ENCODE peak calls at places on chromosome 15, in six cellular contexts. M is GM12891, I is H54, S is body of pancreas, X is A549, Q is IMR-90. Y is an unnamed sample.

GRCh38 chr15:28897861-28898608 is 12.3 kb downstream of the APBA2 start:
- DNase-seq in M (no peak), I (no peak), S (no peak), X (no peak), Q (no peak), Y (no peak)

GRCh38 chr15:92051726-92052125 is 198.2 kb downstream of the SLCO3A1 start:
- DNase-seq in M (no peak), I (no peak), S (no peak), X (no peak), Q (no peak), Y (no peak)

GRCh38 chr15:57310876-57311275 is 65.4 kb upstream of the CGNL1 start:
- DNase-seq in M (no peak), I (no peak), S (no peak), X (no peak), Q (no peak), Y (no peak)

GRCh38 chr15:58447244-58448010 is 15.6 kb downstream of the LIPC start:
- DNase-seq in M (no peak), I (no peak), S (no peak), X (no peak), Q (peak), Y (no peak)

GRCh38 chr15:52230073-52230472 is 38.9 kb upstream of the GNB5 start:
- DNase-seq in M (no peak), I (no peak), S (no peak), X (no peak), Q (no peak), Y (no peak)

GRCh38 chr15:64779630-64780029 is 4.2 kb upstream of the RBPMS2 start:
- DNase-seq in M (no peak), I (no peak), S (no peak), X (no peak), Q (no peak), Y (no peak)

GRCh38 chr15:72855791-72856190 is 72.2 kb upstream of the ADPGK start:
- DNase-seq in M (no peak), I (no peak), S (no peak), X (no peak), Q (no peak), Y (no peak)

GRCh38 chr15:75452968-75453702 is 1.6 kb upstream of the SIN3A start:
- DNase-seq in M (no peak), I (no peak), S (peak), X (peak), Q (no peak), Y (peak)

GRCh38 chr15:75929799-75930565 is 26.3 kb downstream of the FBXO22 start:
- DNase-seq in M (no peak), I (no peak), S (no peak), X (no peak), Q (no peak), Y (no peak)

GRCh38 chr15:96049323-96049722 is 281.2 kb upstream of the NR2F2 start:
- DNase-seq in M (no peak), I (no peak), S (no peak), X (no peak), Q (no peak), Y (no peak)

GRCh38 chr15:38589502-38589901 is 24.9 kb upstream of the RASGRP1 start:
- DNase-seq in M (no peak), I (peak), S (no peak), X (peak), Q (peak), Y (no peak)

GRCh38 chr15:68205949-68206539 is 912 bp upstream of the CALML4 start:
- DNase-seq in M (no peak), I (no peak), S (no peak), X (no peak), Q (no peak), Y (peak)

GRCh38 chr15:38895326-38896282 is 331.0 kb upstream of the RASGRP1 start:
- DNase-seq in M (no peak), I (no peak), S (no peak), X (no peak), Q (peak), Y (no peak)

GRCh38 chr15:65524226-65524625 is 6.0 kb upstream of the HACD3 start:
- DNase-seq in M (no peak), I (no peak), S (no peak), X (no peak), Q (no peak), Y (no peak)

GRCh38 chr15:35329521-35329921 is 216.4 kb downstream of the DPH6 start:
- DNase-seq in M (no peak), I (no peak), S (no peak), X (no peak), Q (peak), Y (no peak)

GRCh38 chr15:60972866-60973265 is 256.2 kb downstream of the RORA start:
- DNase-seq in M (no peak), I (no peak), S (no peak), X (no peak), Q (peak), Y (no peak)

GRCh38 chr15:94059188-94059587 is 172.2 kb upstream of the MCTP2 start:
- DNase-seq in M (no peak), I (no peak), S (no peak), X (no peak), Q (no peak), Y (no peak)

DNA sequence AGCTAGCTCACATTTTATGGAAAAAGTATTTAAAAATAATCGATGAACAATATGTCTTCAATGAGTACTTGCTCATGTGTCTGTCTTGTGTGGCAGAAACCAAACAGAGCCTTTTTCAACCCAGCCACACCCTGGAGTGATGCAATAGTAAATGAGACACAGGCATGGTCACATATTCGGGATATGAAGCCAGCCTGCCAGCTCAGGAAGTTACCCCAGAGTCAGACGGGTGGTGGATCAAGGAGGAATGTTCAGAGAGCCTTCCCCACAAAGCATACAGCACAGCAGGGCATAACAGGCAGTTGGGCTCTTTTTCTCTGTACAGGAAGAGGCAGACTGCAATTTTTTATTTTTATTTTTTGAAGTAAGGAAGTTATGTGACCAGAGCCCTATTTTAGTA is 27.3 kb downstream of the LARP6 start:
- DNase-seq in M (no peak), I (peak), S (peak), X (peak), Q (peak), Y (no peak)
- TF ChIP-seq POLR2A in M (no peak), I (no peak), S (no peak), X (no peak), Q (no peak), Y (no peak)

DNA sequence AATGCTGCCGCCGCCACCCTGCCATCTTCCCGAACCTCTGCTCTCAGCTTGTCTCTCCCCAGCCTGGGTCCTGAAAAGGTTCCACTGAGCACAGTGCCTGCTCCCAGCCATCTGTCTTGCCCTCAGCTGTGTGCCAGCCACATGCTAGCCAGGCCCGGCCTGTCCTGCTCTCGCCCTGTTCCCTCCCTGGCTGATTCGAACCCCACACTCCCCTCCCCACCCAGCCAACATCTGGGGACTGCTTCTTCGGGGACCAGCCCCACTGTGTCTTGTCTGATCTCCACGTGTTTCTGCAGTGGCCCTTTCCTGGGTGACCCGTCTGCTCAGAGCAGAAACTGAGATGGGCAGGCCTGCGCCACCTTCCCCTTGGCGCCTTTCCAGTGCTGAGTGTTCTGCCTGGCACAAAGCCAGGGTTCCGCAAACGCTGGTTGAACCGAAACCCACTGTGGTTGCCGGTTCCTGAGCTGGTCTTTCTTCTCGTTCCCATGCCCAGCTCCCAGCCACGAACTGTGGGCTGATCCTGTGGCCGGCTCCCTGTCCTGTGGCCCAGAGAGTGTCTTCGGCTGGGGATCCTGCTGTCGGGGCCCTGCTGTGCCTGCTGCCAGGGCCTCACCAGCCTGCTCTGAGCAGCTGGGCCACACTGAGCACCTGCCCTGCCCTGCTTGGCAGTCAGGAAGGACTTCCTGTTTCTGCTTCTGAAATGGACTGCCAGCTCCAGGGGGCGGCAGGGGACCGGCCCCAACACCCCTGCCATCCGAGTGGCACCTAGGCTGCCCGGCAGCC is 62.7 kb upstream of the KLF13 start:
- DNase-seq in M (no peak), I (no peak), S (peak), X (no peak), Q (no peak), Y (peak)
- TF ChIP-seq POLR2A in M (no peak), I (no peak), S (no peak), X (no peak), Q (no peak), Y (no peak)

GRCh38 chr15:101031203-101031602 is 112.0 kb downstream of the LRRK1 start:
- DNase-seq in M (no peak), I (no peak), S (no peak), X (no peak), Q (peak), Y (no peak)
- TF ChIP-seq POLR2A in M (no peak), I (no peak), S (no peak), X (no peak), Q (no peak), Y (no peak)

GRCh38 chr15:27675571-27675970 is 423.5 kb downstream of the OCA2 start:
- DNase-seq in M (no peak), I (no peak), S (no peak), X (no peak), Q (no peak), Y (no peak)

GRCh38 chr15:27673766-27674445 is 425.2 kb downstream of the OCA2 start:
- DNase-seq in M (no peak), I (no peak), S (no peak), X (no peak), Q (no peak), Y (no peak)

GRCh38 chr15:27672537-27672936 is 426.6 kb downstream of the OCA2 start:
- DNase-seq in M (no peak), I (no peak), S (no peak), X (no peak), Q (no peak), Y (no peak)

GRCh38 chr15:27676647-27677046 is 422.5 kb downstream of the OCA2 start:
- DNase-seq in M (no peak), I (no peak), S (no peak), X (no peak), Q (no peak), Y (no peak)

DNA sequence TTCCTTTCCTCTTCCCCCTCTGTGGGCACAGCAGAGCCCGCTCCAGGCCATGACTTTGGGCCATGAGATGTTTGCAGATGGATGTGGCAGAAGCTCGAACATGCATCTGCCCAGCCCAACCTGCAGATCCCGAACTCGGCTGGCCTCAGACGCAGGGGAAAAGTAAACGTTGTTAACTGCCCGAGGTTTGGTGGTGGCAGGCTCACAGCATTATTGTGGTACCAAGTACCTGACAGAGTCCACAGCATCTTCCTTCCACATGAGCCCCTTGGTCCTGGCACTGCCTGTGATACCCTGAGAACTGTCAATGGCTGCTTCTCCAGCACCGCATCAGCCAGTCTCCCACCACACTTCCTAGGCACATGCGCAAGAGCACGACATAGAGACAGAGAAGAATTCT is 424.3 kb downstream of the OCA2 start:
- DNase-seq in M (no peak), I (no peak), S (no peak), X (no peak), Q (no peak), Y (no peak)
- TF ChIP-seq POLR2A in M (no peak), I (no peak), S (no peak), X (no peak), Q (no peak), Y (no peak)

Y was measured in Peyer's patch.